ENCODE peak calls at places on chromosomes 3 and 15, in six cellular contexts. I, B, U, Z, J and T are unnamed samples.

GRCh38 chr15:74464897-74465296 is 3.9 kb upstream of the UBL7 start:
- DNase-seq in B (no peak), Z (no peak), U (no peak), J (no peak), I (no peak), T (no peak)

GRCh38 chr3:14533457-14533958 is 6.6 kb downstream of the GRIP2 start:
- DNase-seq in Z (no peak), U (no peak), I (no peak), B (no peak), J (no peak), T (no peak)

GRCh38 chr3:195078891-195079440 is 192.0 kb downstream of the XXYLT1 start:
- DNase-seq in Z (no peak), I (no peak), U (no peak), B (no peak), J (no peak), T (no peak)

GRCh38 chr15:83445653-83446052 is 1.5 kb upstream of the SH3GL3 start:
- DNase-seq in J (no peak), Z (no peak), U (no peak), I (no peak), B (no peak), T (no peak)

GRCh38 chr15:101827257-101827656 is 15.3 kb downstream of the OR4F15 start:
- DNase-seq in J (no peak), Z (no peak), I (peak), U (peak), B (no peak), T (no peak)

GRCh38 chr3:64067510-64068346 is 44.4 kb upstream of the PSMD6 start:
- DNase-seq in I (no peak), B (no peak), J (no peak), U (no peak), Z (no peak), T (no peak)

GRCh38 chr3:169666079-169666436 is 2.5 kb upstream of the MECOM start:
- DNase-seq in Z (no peak), I (no peak), B (no peak), U (no peak), J (no peak), T (no peak)

GRCh38 chr15:41934843-41935242 is 37.5 kb downstream of the EHD4 start:
- DNase-seq in Z (peak), U (no peak), J (no peak), I (peak), B (peak), T (no peak)

GRCh38 chr15:56960116-56960515 is 41.7 kb downstream of the TCF12 start:
- DNase-seq in Z (no peak), J (no peak), I (no peak), U (no peak), B (no peak), T (no peak)

GRCh38 chr3:104990758-104991157 is 376.0 kb upstream of the ALCAM start:
- DNase-seq in J (no peak), B (no peak), I (no peak), U (no peak), Z (no peak), T (no peak)